ENCODE peak calls at places on chromosomes 3 and 15, in five cellular contexts. R is IMR-90, X is neuronal stem cell, W is mesenchymal stem cell, L is H1. H is an unnamed sample. For H3K36me3, the result is how much of the 10 kb centered on the place peaks cover.

GRCh38 chr3:43753743-43754142 is 63.0 kb downstream of the ABHD5 start:
- DNase-seq in R (peak), X (no peak), W (peak), L (no peak), H (no peak)

GRCh38 chr15:35019401-35020327 is 31.6 kb upstream of the ZNF770 start:
- DNase-seq in R (peak), X (no peak), W (peak), L (peak), H (peak)

GRCh38 chr3:155242342-155242741 is 51.1 kb downstream of the STRIT1 start:
- DNase-seq in R (peak), X (no peak), W (peak), L (no peak), H (no peak)

GRCh38 chr15:40339621-40339945 is 1.2 kb downstream of the CCDC9B start:
- DNase-seq in R (no peak), X (no peak), W (no peak), L (peak), H (no peak)

GRCh38 chr15:78316211-78317077 is 17.0 kb upstream of the SKIC8 start:
- DNase-seq in R (no peak), X (no peak), W (no peak), L (peak), H (peak)

GRCh38 chr3:146524961-146525360 is 19.4 kb downstream of the PLSCR1 start:
- DNase-seq in R (no peak), X (no peak), W (no peak), L (no peak), H (no peak)

GRCh38 chr3:69439683-69440270 is 53.9 kb upstream of the FRMD4B start:
- DNase-seq in R (peak), X (no peak), W (peak), L (no peak), H (no peak)

GRCh38 chr3:119342176-119342575 is 48.0 kb downstream of the ARHGAP31 start:
- DNase-seq in R (no peak), X (no peak), W (no peak), L (no peak), H (no peak)

GRCh38 chr3:54322354-54322753 is 200.0 kb downstream of the CACNA2D3 start:
- DNase-seq in R (no peak), X (no peak), W (no peak), L (peak), H (no peak)

GRCh38 chr3:136947477-136947876 is 10.3 kb upstream of the IL20RB start:
- DNase-seq in R (no peak), X (no peak), W (no peak), L (no peak), H (no peak)

GRCh38 chr15:92636401-92636949 is 19.1 kb downstream of the FAM174B start:
- DNase-seq in R (no peak), X (no peak), W (no peak), L (no peak), H (no peak)

GRCh38 chr3:190261015-190261414 is 61.2 kb downstream of the CLDN1 start:
- DNase-seq in R (peak), X (no peak), W (no peak), L (no peak), H (no peak)

GRCh38 chr3:14847613-14848541 is 29.1 kb downstream of the FGD5 start:
- DNase-seq in R (no peak), X (no peak), W (no peak), L (peak), H (peak)

GRCh38 chr3:132721479-132722164 is 587 bp downstream of the NPHP3 start:
- DNase-seq in R (peak), X (peak), W (peak), L (peak), H (peak)

GRCh38 chr3:59540241-59540640 is 490.4 kb upstream of the CFAP20DC start:
- DNase-seq in R (peak), X (no peak), W (no peak), L (no peak), H (no peak)

GRCh38 chr15:65512807-65513416 is 4.6 kb downstream of the DPP8 start:
- DNase-seq in R (no peak), X (no peak), W (no peak), L (no peak), H (no peak)

GRCh38 chr3:86961297-86961696 is 29.7 kb downstream of the VGLL3 start:
- DNase-seq in R (peak), X (no peak), W (peak), L (no peak), H (peak)

GRCh38 chr3:134754768-134755559 is 40.1 kb upstream of the EPHB1 start:
- DNase-seq in R (peak), X (peak), W (peak), L (peak), H (peak)

GRCh38 chr3:113894927-113895326 is 52.9 kb upstream of the ZDHHC23 start:
- DNase-seq in R (no peak), X (no peak), W (no peak), L (no peak), H (no peak)

GRCh38 chr3:23671901-23672589 is 133.7 kb upstream of the UBE2E1 start:
- DNase-seq in R (no peak), X (no peak), W (no peak), L (no peak), H (no peak)

GRCh38 chr3:37202035-37202434 is 27.7 kb upstream of the LRRFIP2 start:
- DNase-seq in R (no peak), X (no peak), W (no peak), L (no peak), H (no peak)

GRCh38 chr3:144375122-144375521 is 403.5 kb downstream of the DIPK2A start:
- DNase-seq in R (no peak), X (no peak), W (no peak), L (no peak), H (no peak)

GRCh38 chr15:64844576-64845140 is 2.9 kb downstream of the PLEKHO2 start:
- DNase-seq in R (no peak), X (no peak), W (no peak), L (no peak), H (no peak)

GRCh38 chr3:59334585-59334984 is 284.8 kb upstream of the CFAP20DC start:
- DNase-seq in R (peak), X (no peak), W (peak), L (no peak), H (no peak)

GRCh38 chr15:101049856-101050646 is 130.9 kb downstream of the LRRK1 start:
- DNase-seq in R (no peak), X (no peak), W (no peak), L (peak), H (no peak)

GRCh38 chr3:143167956-143168355 is 48.4 kb downstream of the CHST2 start:
- DNase-seq in R (peak), X (no peak), W (no peak), L (no peak), H (no peak)

GRCh38 chr3:18097473-18097872 is 327.7 kb downstream of the SATB1 start:
- DNase-seq in R (no peak), X (no peak), W (no peak), L (no peak), H (no peak)

GRCh38 chr3:163490119-163490518 is 1588.2 kb downstream of the SI start:
- DNase-seq in R (no peak), X (peak), W (peak), L (peak), H (peak)

GRCh38 chr3:119557192-119557873 is 2.1 kb downstream of the CD80 start:
- DNase-seq in R (no peak), X (no peak), W (no peak), L (no peak), H (no peak)

GRCh38 chr15:32715276-32715675 is 2.5 kb upstream of the GREM1 start:
- DNase-seq in R (peak), X (no peak), W (peak), L (no peak), H (no peak)

GRCh38 chr3:82773207-82773606 is 1011.8 kb upstream of the GBE1 start:
- DNase-seq in R (no peak), X (no peak), W (no peak), L (no peak), H (peak)

GRCh38 chr15:41944313-41944940 is 27.9 kb downstream of the EHD4 start:
- DNase-seq in R (peak), X (peak), W (peak), L (no peak), H (peak)

GRCh38 chr3:126522363-126522788 is 1.6 kb upstream of the CHST13 start:
- DNase-seq in R (peak), X (peak), W (peak), L (peak), H (peak)

GRCh38 chr3:72313308-72313707 is 528.4 kb upstream of the PROK2 start:
- DNase-seq in R (no peak), X (no peak), W (no peak), L (no peak), H (no peak)

GRCh38 chr3:72312339-72312738 is 527.4 kb upstream of the PROK2 start:
- DNase-seq in R (no peak), X (no peak), W (no peak), L (no peak), H (no peak)

GRCh38 chr3:72309626-72310025 is 524.7 kb upstream of the PROK2 start:
- DNase-seq in R (no peak), X (no peak), W (no peak), L (no peak), H (no peak)

GRCh38 chr3:72310028-72310987 is 525.4 kb upstream of the PROK2 start:
- DNase-seq in R (peak), X (no peak), W (peak), L (no peak), H (no peak)

GRCh38 chr3:72311425-72311824 is 526.5 kb upstream of the PROK2 start:
- DNase-seq in R (no peak), X (no peak), W (no peak), L (no peak), H (no peak)
- H2BK15ac ChIP-seq in R (peak), X (no peak), W (no peak), L (no peak), H (no peak)

DNA sequence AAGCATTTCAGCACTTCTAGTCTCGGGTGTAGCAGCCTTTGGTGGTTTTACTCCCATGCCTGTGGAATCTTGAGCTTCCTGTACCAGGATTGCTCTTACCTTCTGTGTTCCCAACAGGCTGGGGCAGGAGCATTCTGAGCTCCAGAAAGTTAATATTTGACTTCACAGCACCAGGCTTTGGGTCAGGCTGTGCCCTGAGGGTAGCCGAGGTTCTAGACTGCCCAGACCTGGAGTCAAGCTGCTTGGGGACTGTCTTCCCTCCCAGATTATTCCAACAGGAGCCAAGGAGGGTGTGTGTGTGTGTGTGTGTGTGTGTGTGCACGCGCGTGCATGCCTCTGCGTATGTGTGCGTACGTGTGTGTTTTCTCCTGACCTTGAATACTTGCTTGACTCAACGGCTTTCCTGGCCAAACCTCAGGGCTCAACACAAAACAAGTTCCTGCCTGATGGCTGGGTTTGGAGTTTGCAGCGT is 94.8 kb downstream of the FLNB start:
- DNase-seq in R (no peak), X (no peak), W (no peak), L (no peak), H (no peak)
- H3K36me3 ChIP-seq in R (half or more), X (under half), W (half or more), L (under half), H (under half)

DNA sequence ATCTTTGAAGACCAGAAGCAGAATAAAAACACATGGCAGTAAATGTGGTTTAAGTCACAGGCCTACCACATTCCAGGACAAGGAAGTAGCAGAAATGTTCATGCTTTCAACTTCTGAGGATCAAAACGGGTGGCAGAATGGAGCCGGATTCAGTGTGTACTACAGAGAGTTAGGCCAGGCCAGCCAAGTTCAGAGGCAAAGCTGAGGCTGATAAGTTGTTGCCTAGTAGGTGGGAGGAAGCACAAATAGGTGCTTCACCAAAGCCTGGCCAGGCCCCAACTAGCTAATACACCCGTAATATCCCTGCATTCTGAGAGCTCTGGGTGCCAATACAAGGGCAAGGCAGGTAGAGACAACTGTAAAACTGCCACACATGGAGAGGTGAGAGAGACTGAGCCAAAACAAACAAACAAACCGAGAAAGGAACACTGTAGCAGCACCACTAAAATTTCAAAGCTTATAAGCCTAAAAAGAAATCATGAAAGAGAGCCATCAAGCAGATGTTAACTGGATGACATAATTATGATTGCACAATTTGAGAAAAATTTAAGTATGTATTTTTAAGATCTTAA is 156.4 kb upstream of the CBLB start:
- DNase-seq in R (peak), X (no peak), W (peak), L (no peak), H (no peak)
- H2BK5ac ChIP-seq in R (peak), X (no peak), W (no peak), L (no peak), H (no peak)

GRCh38 chr3:31919528-31919927 is 61.5 kb downstream of the OSBPL10 start:
- DNase-seq in R (no peak), X (no peak), W (peak), L (no peak), H (peak)

GRCh38 chr3:31918179-31919165 is 62.6 kb downstream of the OSBPL10 start:
- DNase-seq in R (no peak), X (no peak), W (peak), L (no peak), H (peak)

GRCh38 chr3:31922962-31923361 is 58.1 kb downstream of the OSBPL10 start:
- DNase-seq in R (no peak), X (no peak), W (no peak), L (no peak), H (no peak)

GRCh38 chr3:31921833-31922232 is 59.2 kb downstream of the OSBPL10 start:
- DNase-seq in R (no peak), X (no peak), W (no peak), L (no peak), H (no peak)

DNA sequence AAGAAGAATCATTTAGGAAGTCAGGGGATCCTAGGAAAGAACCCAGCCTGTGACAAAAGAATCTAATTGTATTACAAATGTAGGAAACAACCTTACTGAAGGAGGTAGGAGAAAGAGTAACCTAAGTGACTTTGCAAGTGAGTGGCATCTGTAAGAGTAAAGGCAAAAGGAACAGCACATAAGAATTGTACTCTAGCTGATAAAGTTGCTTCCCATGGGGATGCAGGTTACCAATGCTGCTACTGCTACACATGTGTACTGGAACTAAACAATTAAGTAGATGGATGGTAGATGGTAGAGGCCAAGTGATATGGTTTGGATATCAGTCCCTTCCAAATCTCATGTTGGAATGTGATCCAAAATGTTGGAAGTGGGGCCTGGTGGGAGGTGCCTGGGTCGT is 60.8 kb downstream of the OSBPL10 start:
- DNase-seq in R (no peak), X (no peak), W (no peak), L (no peak), H (no peak)
- H2BK15ac ChIP-seq in R (no peak), X (no peak), W (no peak), L (no peak), H (no peak)

GRCh38 chr15:57031082-57031481 is 112.6 kb downstream of the TCF12 start:
- DNase-seq in R (no peak), X (no peak), W (no peak), L (no peak), H (no peak)
- H3K36me3 ChIP-seq in R (under half), X (under half), W (under half), L (under half), H (under half)

GRCh38 chr15:62901916-62902554 is 140.5 kb upstream of the TPM1 start:
- DNase-seq in R (no peak), X (no peak), W (no peak), L (no peak), H (peak)

GRCh38 chr15:62903437-62903836 is 139.1 kb upstream of the TPM1 start:
- DNase-seq in R (no peak), X (peak), W (no peak), L (no peak), H (peak)

GRCh38 chr15:62904511-62904910 is 138.0 kb upstream of the TPM1 start:
- DNase-seq in R (no peak), X (no peak), W (no peak), L (no peak), H (no peak)

GRCh38 chr15:62904041-62904440 is 138.5 kb upstream of the TPM1 start:
- DNase-seq in R (no peak), X (no peak), W (no peak), L (no peak), H (no peak)

GRCh38 chr15:62902821-62903220 is 139.7 kb upstream of the TPM1 start:
- DNase-seq in R (no peak), X (no peak), W (no peak), L (no peak), H (peak)
- H2BK5ac ChIP-seq in R (no peak), X (peak), W (no peak), L (peak), H (peak)

GRCh38 chr3:356947-357346 is 160.4 kb downstream of the CHL1 start:
- DNase-seq in R (no peak), X (no peak), W (no peak), L (no peak), H (no peak)

GRCh38 chr3:352599-352998 is 156.0 kb downstream of the CHL1 start:
- DNase-seq in R (no peak), X (no peak), W (no peak), L (no peak), H (no peak)

GRCh38 chr3:353191-353739 is 156.7 kb downstream of the CHL1 start:
- DNase-seq in R (no peak), X (no peak), W (no peak), L (no peak), H (no peak)

GRCh38 chr3:355622-356021 is 159.1 kb downstream of the CHL1 start:
- DNase-seq in R (peak), X (no peak), W (peak), L (no peak), H (no peak)

DNA sequence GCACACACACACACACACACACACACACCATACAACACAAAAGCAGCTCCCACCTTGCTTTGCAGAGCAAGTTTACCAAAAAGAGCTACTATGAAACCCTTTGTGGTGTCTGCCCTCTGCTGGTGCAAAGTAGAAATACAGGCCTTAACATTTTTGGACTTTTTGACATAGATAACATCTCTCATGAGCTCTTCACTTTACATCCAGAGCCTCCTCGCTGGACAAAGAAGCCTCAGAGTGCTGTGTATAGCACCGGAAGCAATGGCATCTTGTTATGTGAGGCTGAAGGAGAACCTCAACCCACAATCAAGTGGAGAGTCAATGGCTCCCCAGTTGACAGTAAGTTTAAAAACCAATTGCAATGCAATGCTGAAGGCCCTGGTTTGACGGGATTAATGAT is 157.9 kb downstream of the CHL1 start:
- DNase-seq in R (peak), X (peak), W (peak), L (peak), H (peak)
- H2BK15ac ChIP-seq in R (peak), X (no peak), W (no peak), L (no peak), H (no peak)

DNA sequence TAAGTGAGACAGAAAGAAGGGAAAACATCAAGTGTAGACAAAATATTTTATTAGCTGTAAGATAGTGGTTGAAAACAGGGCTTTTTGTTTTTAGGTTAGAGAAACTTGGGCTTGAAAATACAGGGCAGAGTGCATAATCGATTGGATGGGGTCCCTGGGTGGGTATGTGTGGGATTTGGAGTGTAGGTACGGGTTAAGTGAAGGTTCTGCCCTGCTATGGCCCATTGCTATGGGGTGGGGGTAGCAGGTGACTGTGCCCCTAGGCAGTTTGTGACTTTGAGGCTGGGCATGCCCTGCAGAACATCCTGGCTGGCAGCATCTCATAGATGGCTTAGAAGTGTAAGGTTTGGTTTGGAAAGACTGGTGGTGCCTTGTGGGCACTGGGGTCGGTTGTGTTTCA is 3.7 kb upstream of the FAM131A start:
- DNase-seq in R (no peak), X (no peak), W (no peak), L (no peak), H (no peak)
- H3K36me3 ChIP-seq in R (half or more), X (under half), W (half or more), L (under half), H (under half)

DNA sequence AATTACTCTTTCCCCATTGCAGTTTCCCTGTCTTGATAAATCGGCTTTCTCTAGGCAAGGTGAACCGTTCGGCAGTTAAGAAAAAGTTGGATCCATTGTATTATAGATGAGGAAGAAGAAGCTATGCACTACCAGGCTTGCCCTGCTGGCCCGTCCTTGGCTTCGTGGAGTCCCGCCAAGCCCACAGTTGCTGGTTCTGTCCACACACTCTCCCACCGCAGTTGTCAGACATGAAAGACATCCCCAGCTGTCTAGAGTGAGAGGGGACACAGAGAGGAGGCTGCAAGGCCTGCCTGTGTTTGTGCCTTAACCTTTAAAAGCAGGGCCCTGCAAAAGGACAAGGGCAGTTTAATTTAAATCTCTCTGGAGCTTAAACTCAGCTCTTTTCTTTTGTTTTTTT is 47.2 kb upstream of the PLCL2 start:
- DNase-seq in R (no peak), X (no peak), W (no peak), L (peak), H (no peak)
- H2BK5ac ChIP-seq in R (no peak), X (no peak), W (no peak), L (no peak), H (no peak)